ENCODE peak calls at places on chromosomes 11 and 22, in four cellular contexts. D is AG04450, B is dorsolateral prefrontal cortex, L is tibial nerve. V is an unnamed sample.

GRCh38 chr22:45459235-45459634 is 43.4 kb upstream of the FBLN1 start:
- DNase-seq in D (no peak), B (no peak), L (no peak), V (no peak)

GRCh38 chr22:17368727-17369552 is at the start of gene CECR2:
- DNase-seq in D (no peak), B (peak; percentile 53), L (peak; percentile 12), V (peak; percentile 40)

GRCh38 chr11:134237557-134237922 is 13.1 kb downstream of the VPS26B start:
- DNase-seq in D (no peak), B (no peak), L (no peak), V (no peak)

GRCh38 chr11:61896665-61897386 is 5.5 kb upstream of the FADS3 start:
- DNase-seq in D (no peak), B (no peak), L (no peak), V (no peak)

GRCh38 chr22:40263191-40263590 is 83.1 kb upstream of the ADSL start:
- DNase-seq in D (no peak), B (no peak), L (no peak), V (peak; percentile 69)

GRCh38 chr11:34259087-34259486 is 98.7 kb downstream of the ABTB2 start:
- DNase-seq in D (no peak), B (no peak), L (no peak), V (no peak)

GRCh38 chr22:43795320-43795719 is 16.8 kb downstream of the EFCAB6 start:
- DNase-seq in D (no peak), B (no peak), L (no peak), V (no peak)

GRCh38 chr11:44365616-44366015 is 55.7 kb upstream of the ALX4 start:
- DNase-seq in D (no peak), B (no peak), L (no peak), V (no peak)

GRCh38 chr11:87281496-87281895 is 243.8 kb downstream of the TMEM135 start:
- DNase-seq in D (no peak), B (no peak), L (peak; percentile 38), V (peak; percentile 92)

GRCh38 chr22:38180841-38181452 is 683 bp downstream of the PLA2G6 start:
- DNase-seq in D (no peak), B (peak; percentile 74), L (peak; percentile 52), V (no peak)
- TF ChIP-seq CTCF in D (no peak), B (no peak), L (no peak), V (no peak)

DNA sequence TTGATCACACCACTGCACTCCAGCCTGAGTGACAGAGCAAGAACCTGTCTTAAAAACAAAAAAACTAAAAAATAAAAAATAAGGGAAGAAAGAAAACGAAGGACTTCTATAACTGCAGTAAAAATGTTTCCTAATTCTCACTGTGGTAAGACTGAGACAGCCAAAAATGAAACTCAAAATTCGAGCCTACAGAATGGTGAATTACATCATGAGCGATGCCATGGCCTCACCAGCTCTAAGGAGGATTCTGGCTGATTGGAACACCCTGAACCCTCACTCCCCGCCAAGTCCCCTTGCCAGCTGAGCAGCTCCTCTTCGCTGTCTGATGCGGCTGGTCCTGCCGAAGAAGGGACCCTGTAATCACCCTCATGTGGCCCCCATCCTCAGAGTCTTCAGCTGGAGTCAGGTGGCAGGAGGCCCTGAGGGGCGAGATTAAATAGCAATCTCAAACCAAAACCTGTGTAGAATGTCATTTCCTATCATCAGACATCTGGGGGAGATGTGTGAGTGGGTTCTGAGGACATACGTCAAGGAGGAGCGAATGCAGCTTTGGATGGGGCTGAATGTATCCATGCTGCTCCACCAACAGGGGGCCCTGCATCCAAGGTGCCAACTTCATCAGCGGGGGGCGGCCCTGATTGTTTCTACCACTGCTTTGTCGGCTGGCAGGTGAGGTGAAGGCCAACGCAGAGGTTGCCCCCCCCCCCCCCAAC is 29.2 kb downstream of the PDGFB start:
- DNase-seq in D (no peak), B (no peak), L (no peak), V (no peak)
- TF ChIP-seq CTCF in D (peak; percentile 41), B (no peak), L (peak; percentile 28), V (peak; percentile 53)

DNA sequence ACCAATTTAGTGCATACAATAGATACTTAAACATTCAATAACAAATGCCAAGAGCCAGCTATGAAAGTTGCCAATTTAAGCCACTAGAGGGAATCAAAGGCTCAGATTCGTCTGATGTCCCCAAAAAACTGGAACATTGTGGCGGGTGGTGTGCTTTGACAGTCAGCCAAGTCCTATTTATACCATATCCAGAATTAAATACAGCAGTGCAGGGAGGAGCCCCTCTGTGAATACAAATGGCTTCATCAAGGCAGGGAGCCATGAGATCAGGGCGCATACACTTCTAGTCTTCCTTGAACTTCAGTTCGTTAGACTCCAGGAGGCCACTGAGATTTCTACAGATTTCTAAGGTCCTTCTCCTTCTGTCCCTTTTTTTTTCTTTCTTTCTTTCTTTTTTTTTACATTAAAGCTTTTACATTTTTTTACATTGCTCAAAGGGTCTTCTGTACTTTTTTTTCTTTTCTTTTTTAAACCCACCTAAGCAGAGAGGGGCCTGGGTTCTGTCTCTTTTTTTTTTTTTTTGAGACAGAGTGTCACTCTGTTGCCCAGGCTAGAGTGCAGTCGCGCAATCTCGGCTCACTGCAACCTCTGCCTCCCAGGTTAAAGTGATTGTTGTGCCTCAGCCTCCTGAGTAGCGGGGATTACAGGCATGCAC is 41.5 kb upstream of the HSPA8 start:
- DNase-seq in D (peak; percentile 34), B (peak; percentile 30), L (peak; percentile 59), V (peak; percentile 81)
- TF ChIP-seq CTCF in D (peak; percentile 64), B (peak; percentile 75), L (peak; percentile 77), V (peak; percentile 79)

GRCh38 chr11:58786693-58787092 is 55.0 kb upstream of the GLYAT start:
- DNase-seq in D (no peak), B (no peak), L (no peak), V (no peak)

GRCh38 chr11:58782066-58782465 is 50.3 kb upstream of the GLYAT start:
- DNase-seq in D (no peak), B (no peak), L (no peak), V (no peak)

GRCh38 chr11:58787903-58788302 is 56.2 kb upstream of the GLYAT start:
- DNase-seq in D (no peak), B (no peak), L (no peak), V (peak; percentile 10)

GRCh38 chr11:58788355-58789023 is 56.0 kb downstream of the GLYATL2 start:
- DNase-seq in D (no peak), B (peak; percentile 19), L (no peak), V (peak; percentile 65)

GRCh38 chr11:58784995-58785394 is 53.3 kb upstream of the GLYAT start:
- DNase-seq in D (no peak), B (no peak), L (no peak), V (no peak)
- TF ChIP-seq CTCF in D (no peak), B (no peak), L (no peak), V (no peak)

GRCh38 chr11:2415601-2416380 is 15.2 kb downstream of the TSSC4 start:
- DNase-seq in D (no peak), B (no peak), L (no peak), V (no peak)
- TF ChIP-seq CTCF in D (no peak), B (no peak), L (no peak), V (no peak)